ENCODE peak calls at places on chromosomes 7 and 10, in five cellular contexts. One of them, this sample, is unnamed.

GRCh38 chr7:42650701-42651100 is 261.2 kb downstream of the C7orf25 start:
- DNase-seq in lower leg skin: no peak
- DNase-seq in activated CD4-positive, alpha-beta T cell treated with anti-CD3 and anti-CD28 coated beads, Interleukin-2, amount 50 U/mL, for 1 hour: no peak
- DNase-seq in activated T-helper 1 cell treated with Interleukin-2 at 50 U/mL for 16 hours: no peak
- DNase-seq in activated CD8-positive, alpha-beta T cell treated with anti-CD3 and anti-CD28 coated beads, Interleukin-2, amount 10 ng/mL, durations not matched to agents 7 days and 5 days: no peak
- DNase-seq in this sample: no peak

GRCh38 chr7:102842284-102842683 is 70.5 kb upstream of the LRRC17 start:
- DNase-seq in lower leg skin: no peak
- DNase-seq in activated CD4-positive, alpha-beta T cell treated with anti-CD3 and anti-CD28 coated beads, Interleukin-2, amount 50 U/mL, for 1 hour: no peak
- DNase-seq in activated CD8-positive, alpha-beta T cell treated with anti-CD3 and anti-CD28 coated beads, Interleukin-2, amount 10 ng/mL, durations not matched to agents 7 days and 5 days: no peak
- DNase-seq in activated T-helper 1 cell treated with Interleukin-2 at 50 U/mL for 16 hours: no peak
- DNase-seq in this sample: no peak

GRCh38 chr7:114925443-114925842 is 3.5 kb downstream of the MDFIC start:
- DNase-seq in activated CD4-positive, alpha-beta T cell treated with anti-CD3 and anti-CD28 coated beads, Interleukin-2, amount 50 U/mL, for 1 hour: no peak
- DNase-seq in lower leg skin: no peak
- DNase-seq in activated T-helper 1 cell treated with Interleukin-2 at 50 U/mL for 16 hours: no peak
- DNase-seq in activated CD8-positive, alpha-beta T cell treated with anti-CD3 and anti-CD28 coated beads, Interleukin-2, amount 10 ng/mL, durations not matched to agents 7 days and 5 days: no peak
- DNase-seq in this sample: no peak

GRCh38 chr7:88771417-88771816 is 11.9 kb downstream of the ZNF804B start:
- DNase-seq in lower leg skin: no peak
- DNase-seq in activated T-helper 1 cell treated with Interleukin-2 at 50 U/mL for 16 hours: no peak
- DNase-seq in activated CD4-positive, alpha-beta T cell treated with anti-CD3 and anti-CD28 coated beads, Interleukin-2, amount 50 U/mL, for 1 hour: no peak
- DNase-seq in activated CD8-positive, alpha-beta T cell treated with anti-CD3 and anti-CD28 coated beads, Interleukin-2, amount 10 ng/mL, durations not matched to agents 7 days and 5 days: no peak
- DNase-seq in this sample: no peak

GRCh38 chr10:119343001-119343601 is 135.7 kb downstream of the GRK5 start:
- DNase-seq in activated T-helper 1 cell treated with Interleukin-2 at 50 U/mL for 16 hours: no peak
- DNase-seq in lower leg skin: no peak
- DNase-seq in activated CD8-positive, alpha-beta T cell treated with anti-CD3 and anti-CD28 coated beads, Interleukin-2, amount 10 ng/mL, durations not matched to agents 7 days and 5 days: no peak
- DNase-seq in activated CD4-positive, alpha-beta T cell treated with anti-CD3 and anti-CD28 coated beads, Interleukin-2, amount 50 U/mL, for 1 hour: no peak
- DNase-seq in this sample: no peak

GRCh38 chr10:59991661-59992060 is 85.3 kb upstream of the CCDC6 start:
- DNase-seq in activated CD4-positive, alpha-beta T cell treated with anti-CD3 and anti-CD28 coated beads, Interleukin-2, amount 50 U/mL, for 1 hour: no peak
- DNase-seq in activated CD8-positive, alpha-beta T cell treated with anti-CD3 and anti-CD28 coated beads, Interleukin-2, amount 10 ng/mL, durations not matched to agents 7 days and 5 days: no peak
- DNase-seq in lower leg skin: peak
- DNase-seq in activated T-helper 1 cell treated with Interleukin-2 at 50 U/mL for 16 hours: no peak
- DNase-seq in this sample: peak

GRCh38 chr7:131111792-131112191 is 215.9 kb upstream of the MKLN1 start:
- DNase-seq in lower leg skin: no peak
- DNase-seq in activated CD4-positive, alpha-beta T cell treated with anti-CD3 and anti-CD28 coated beads, Interleukin-2, amount 50 U/mL, for 1 hour: no peak
- DNase-seq in activated T-helper 1 cell treated with Interleukin-2 at 50 U/mL for 16 hours: no peak
- DNase-seq in activated CD8-positive, alpha-beta T cell treated with anti-CD3 and anti-CD28 coated beads, Interleukin-2, amount 10 ng/mL, durations not matched to agents 7 days and 5 days: no peak
- DNase-seq in this sample: no peak

GRCh38 chr7:76054129-76055120 is 6.5 kb downstream of the MDH2 start:
- DNase-seq in activated CD4-positive, alpha-beta T cell treated with anti-CD3 and anti-CD28 coated beads, Interleukin-2, amount 50 U/mL, for 1 hour: no peak
- DNase-seq in activated CD8-positive, alpha-beta T cell treated with anti-CD3 and anti-CD28 coated beads, Interleukin-2, amount 10 ng/mL, durations not matched to agents 7 days and 5 days: no peak
- DNase-seq in lower leg skin: peak
- DNase-seq in activated T-helper 1 cell treated with Interleukin-2 at 50 U/mL for 16 hours: no peak
- DNase-seq in this sample: no peak

GRCh38 chr10:69005704-69006103 is 17.1 kb downstream of the KIFBP start:
- DNase-seq in activated CD8-positive, alpha-beta T cell treated with anti-CD3 and anti-CD28 coated beads, Interleukin-2, amount 10 ng/mL, durations not matched to agents 7 days and 5 days: no peak
- DNase-seq in activated CD4-positive, alpha-beta T cell treated with anti-CD3 and anti-CD28 coated beads, Interleukin-2, amount 50 U/mL, for 1 hour: no peak
- DNase-seq in lower leg skin: no peak
- DNase-seq in activated T-helper 1 cell treated with Interleukin-2 at 50 U/mL for 16 hours: no peak
- DNase-seq in this sample: no peak

GRCh38 chr10:7030134-7030855 is 380.5 kb downstream of the SFMBT2 start:
- DNase-seq in lower leg skin: no peak
- DNase-seq in activated CD8-positive, alpha-beta T cell treated with anti-CD3 and anti-CD28 coated beads, Interleukin-2, amount 10 ng/mL, durations not matched to agents 7 days and 5 days: no peak
- DNase-seq in activated T-helper 1 cell treated with Interleukin-2 at 50 U/mL for 16 hours: no peak
- DNase-seq in activated CD4-positive, alpha-beta T cell treated with anti-CD3 and anti-CD28 coated beads, Interleukin-2, amount 50 U/mL, for 1 hour: no peak
- DNase-seq in this sample: no peak

This sample was measured in ascending aorta.